ENCODE peak calls at places on chromosomes 5 and 9, in seven cellular contexts. One of them, this sample, is unnamed.

GRCh38 chr5:2921651-2922050 is 170.2 kb upstream of the IRX2 start:
- DNase-seq in HFFc6: no peak
- DNase-seq in AG04449: no peak
- DNase-seq in lung: peak; percentile 18
- DNase-seq in astrocyte of the cerebellum: no peak
- DNase-seq in endothelial cell: no peak
- DNase-seq in foreskin fibroblast: no peak
- DNase-seq in this sample: no peak

GRCh38 chr5:74325866-74326265 is 314.7 kb downstream of the ENC1 start:
- DNase-seq in foreskin fibroblast: peak; percentile 11
- DNase-seq in lung: no peak
- DNase-seq in endothelial cell: no peak
- DNase-seq in astrocyte of the cerebellum: no peak
- DNase-seq in HFFc6: peak; percentile 28
- DNase-seq in AG04449: no peak
- DNase-seq in this sample: no peak

GRCh38 chr9:37979844-37980243 is 75.9 kb upstream of the SLC25A51 start:
- DNase-seq in AG04449: no peak
- DNase-seq in lung: no peak
- DNase-seq in HFFc6: no peak
- DNase-seq in foreskin fibroblast: no peak
- DNase-seq in astrocyte of the cerebellum: no peak
- DNase-seq in endothelial cell: no peak
- DNase-seq in this sample: no peak

GRCh38 chr5:71013575-71013974 is 11.6 kb downstream of the NAIP start:
- DNase-seq in astrocyte of the cerebellum: no peak
- DNase-seq in endothelial cell: no peak
- DNase-seq in lung: no peak
- DNase-seq in foreskin fibroblast: no peak
- DNase-seq in HFFc6: no peak
- DNase-seq in AG04449: no peak
- DNase-seq in this sample: no peak

GRCh38 chr9:111959468-111959941 is 62.9 kb downstream of the UGCG start:
- DNase-seq in endothelial cell: no peak
- DNase-seq in AG04449: peak; percentile 89
- DNase-seq in HFFc6: peak; percentile 93
- DNase-seq in foreskin fibroblast: peak; percentile 92
- DNase-seq in astrocyte of the cerebellum: no peak
- DNase-seq in lung: no peak
- DNase-seq in this sample: peak; percentile 88

GRCh38 chr5:14560091-14560595 is 21.4 kb upstream of the OTULINL start:
- DNase-seq in AG04449: no peak
- DNase-seq in endothelial cell: no peak
- DNase-seq in lung: no peak
- DNase-seq in astrocyte of the cerebellum: no peak
- DNase-seq in HFFc6: no peak
- DNase-seq in foreskin fibroblast: no peak
- DNase-seq in this sample: no peak

GRCh38 chr5:98588225-98588624 is 185.2 kb upstream of the RGMB start:
- DNase-seq in lung: no peak
- DNase-seq in endothelial cell: no peak
- DNase-seq in foreskin fibroblast: peak; percentile 33
- DNase-seq in AG04449: no peak
- DNase-seq in HFFc6: no peak
- DNase-seq in astrocyte of the cerebellum: no peak
- DNase-seq in this sample: no peak

GRCh38 chr9:98558575-98558974 is 150.2 kb downstream of the GABBR2 start:
- DNase-seq in endothelial cell: no peak
- DNase-seq in HFFc6: no peak
- DNase-seq in AG04449: no peak
- DNase-seq in lung: no peak
- DNase-seq in foreskin fibroblast: no peak
- DNase-seq in astrocyte of the cerebellum: no peak
- DNase-seq in this sample: no peak

GRCh38 chr9:126304946-126305370 is 21.7 kb upstream of the MVB12B start:
- DNase-seq in AG04449: no peak
- DNase-seq in HFFc6: no peak
- DNase-seq in endothelial cell: no peak
- DNase-seq in astrocyte of the cerebellum: no peak
- DNase-seq in lung: no peak
- DNase-seq in foreskin fibroblast: no peak
- DNase-seq in this sample: no peak

GRCh38 chr9:120916573-120916972 is 10.0 kb downstream of the TRAF1 start:
- DNase-seq in lung: no peak
- DNase-seq in endothelial cell: no peak
- DNase-seq in astrocyte of the cerebellum: no peak
- DNase-seq in foreskin fibroblast: peak; percentile 94
- DNase-seq in HFFc6: peak; percentile 35
- DNase-seq in AG04449: no peak
- DNase-seq in this sample: no peak

GRCh38 chr5:146369691-146370090 is 31.1 kb downstream of the POU4F3 start:
- DNase-seq in foreskin fibroblast: peak; percentile 25
- DNase-seq in endothelial cell: no peak
- DNase-seq in AG04449: peak; percentile 33
- DNase-seq in astrocyte of the cerebellum: peak; percentile 78
- DNase-seq in lung: no peak
- DNase-seq in HFFc6: peak; percentile 28
- DNase-seq in this sample: peak; percentile 24

GRCh38 chr5:56440871-56441740 is 208.0 kb upstream of the ANKRD55 start:
- DNase-seq in endothelial cell: no peak
- DNase-seq in AG04449: no peak
- DNase-seq in lung: no peak
- DNase-seq in HFFc6: peak; percentile 15
- DNase-seq in astrocyte of the cerebellum: peak; percentile 33
- DNase-seq in foreskin fibroblast: peak; percentile 62
- DNase-seq in this sample: no peak

GRCh38 chr9:80650964-80651555 is 1038.3 kb downstream of the TLE1 start:
- DNase-seq in foreskin fibroblast: peak; percentile 61
- DNase-seq in lung: no peak
- DNase-seq in endothelial cell: no peak
- DNase-seq in HFFc6: no peak
- DNase-seq in astrocyte of the cerebellum: peak; percentile 67
- DNase-seq in AG04449: peak; percentile 7
- DNase-seq in this sample: peak; percentile 21

GRCh38 chr5:68554566-68555279 is 339.2 kb downstream of the PIK3R1 start:
- DNase-seq in foreskin fibroblast: peak; percentile 94
- DNase-seq in astrocyte of the cerebellum: no peak
- DNase-seq in lung: no peak
- DNase-seq in AG04449: peak; percentile 44
- DNase-seq in HFFc6: peak; percentile 86
- DNase-seq in endothelial cell: no peak
- DNase-seq in this sample: peak; percentile 93

GRCh38 chr5:168654225-168654624 is 75.1 kb upstream of the PANK3 start:
- DNase-seq in AG04449: peak; percentile 37
- DNase-seq in lung: no peak
- DNase-seq in astrocyte of the cerebellum: no peak
- DNase-seq in HFFc6: no peak
- DNase-seq in endothelial cell: no peak
- DNase-seq in foreskin fibroblast: peak; percentile 95
- DNase-seq in this sample: peak; percentile 79

GRCh38 chr5:139094154-139095131 is 103.7 kb downstream of the SIL1 start:
- DNase-seq in AG04449: no peak
- DNase-seq in lung: no peak
- DNase-seq in HFFc6: no peak
- DNase-seq in foreskin fibroblast: no peak
- DNase-seq in astrocyte of the cerebellum: no peak
- DNase-seq in endothelial cell: no peak
- DNase-seq in this sample: no peak

GRCh38 chr9:113154471-113154870 is 3.7 kb downstream of the SLC31A2 start:
- DNase-seq in foreskin fibroblast: peak; percentile 71
- DNase-seq in HFFc6: peak; percentile 56
- DNase-seq in endothelial cell: no peak
- DNase-seq in AG04449: no peak
- DNase-seq in astrocyte of the cerebellum: peak; percentile 36
- DNase-seq in lung: no peak
- DNase-seq in this sample: peak; percentile 35

GRCh38 chr9:113155911-113156559 is 5.2 kb downstream of the SLC31A2 start:
- DNase-seq in astrocyte of the cerebellum: no peak
- DNase-seq in lung: no peak
- DNase-seq in AG04449: no peak
- DNase-seq in foreskin fibroblast: no peak
- DNase-seq in HFFc6: no peak
- DNase-seq in endothelial cell: no peak
- DNase-seq in this sample: no peak

GRCh38 chr9:113154936-113155335 is 4.1 kb downstream of the SLC31A2 start:
- DNase-seq in astrocyte of the cerebellum: no peak
- DNase-seq in lung: no peak
- DNase-seq in HFFc6: no peak
- DNase-seq in AG04449: no peak
- DNase-seq in foreskin fibroblast: peak; percentile 61
- DNase-seq in endothelial cell: no peak
- DNase-seq in this sample: peak; percentile 10

GRCh38 chr9:113158446-113158845 is 7.6 kb downstream of the SLC31A2 start:
- DNase-seq in HFFc6: no peak
- DNase-seq in foreskin fibroblast: no peak
- DNase-seq in astrocyte of the cerebellum: no peak
- DNase-seq in lung: no peak
- DNase-seq in AG04449: no peak
- DNase-seq in endothelial cell: no peak
- DNase-seq in this sample: no peak

GRCh38 chr9:113156880-113157279 is 6.1 kb downstream of the SLC31A2 start:
- DNase-seq in foreskin fibroblast: no peak
- DNase-seq in endothelial cell: no peak
- DNase-seq in lung: no peak
- DNase-seq in AG04449: no peak
- DNase-seq in HFFc6: no peak
- DNase-seq in astrocyte of the cerebellum: no peak
- DNase-seq in this sample: no peak
- TF ChIP-seq CTCF in foreskin fibroblast: no peak
- TF ChIP-seq CTCF in endothelial cell: no peak
- TF ChIP-seq CTCF in lung: no peak
- TF ChIP-seq CTCF in AG04449: no peak
- TF ChIP-seq CTCF in HFFc6: no peak
- TF ChIP-seq CTCF in astrocyte of the cerebellum: no peak
- TF ChIP-seq CTCF in this sample: no peak

GRCh38 chr5:179550511-179551342 is at the start of gene RUFY1:
- DNase-seq in endothelial cell: peak; percentile 82
- DNase-seq in foreskin fibroblast: peak; percentile 91
- DNase-seq in HFFc6: peak; percentile 66
- DNase-seq in lung: peak; percentile 83
- DNase-seq in astrocyte of the cerebellum: peak; percentile 22
- DNase-seq in AG04449: no peak
- DNase-seq in this sample: no peak
- TF ChIP-seq CTCF in endothelial cell: peak; percentile 10
- TF ChIP-seq CTCF in foreskin fibroblast: no peak
- TF ChIP-seq CTCF in HFFc6: no peak
- TF ChIP-seq CTCF in lung: no peak
- TF ChIP-seq CTCF in astrocyte of the cerebellum: no peak
- TF ChIP-seq CTCF in AG04449: no peak
- TF ChIP-seq CTCF in this sample: no peak

DNA sequence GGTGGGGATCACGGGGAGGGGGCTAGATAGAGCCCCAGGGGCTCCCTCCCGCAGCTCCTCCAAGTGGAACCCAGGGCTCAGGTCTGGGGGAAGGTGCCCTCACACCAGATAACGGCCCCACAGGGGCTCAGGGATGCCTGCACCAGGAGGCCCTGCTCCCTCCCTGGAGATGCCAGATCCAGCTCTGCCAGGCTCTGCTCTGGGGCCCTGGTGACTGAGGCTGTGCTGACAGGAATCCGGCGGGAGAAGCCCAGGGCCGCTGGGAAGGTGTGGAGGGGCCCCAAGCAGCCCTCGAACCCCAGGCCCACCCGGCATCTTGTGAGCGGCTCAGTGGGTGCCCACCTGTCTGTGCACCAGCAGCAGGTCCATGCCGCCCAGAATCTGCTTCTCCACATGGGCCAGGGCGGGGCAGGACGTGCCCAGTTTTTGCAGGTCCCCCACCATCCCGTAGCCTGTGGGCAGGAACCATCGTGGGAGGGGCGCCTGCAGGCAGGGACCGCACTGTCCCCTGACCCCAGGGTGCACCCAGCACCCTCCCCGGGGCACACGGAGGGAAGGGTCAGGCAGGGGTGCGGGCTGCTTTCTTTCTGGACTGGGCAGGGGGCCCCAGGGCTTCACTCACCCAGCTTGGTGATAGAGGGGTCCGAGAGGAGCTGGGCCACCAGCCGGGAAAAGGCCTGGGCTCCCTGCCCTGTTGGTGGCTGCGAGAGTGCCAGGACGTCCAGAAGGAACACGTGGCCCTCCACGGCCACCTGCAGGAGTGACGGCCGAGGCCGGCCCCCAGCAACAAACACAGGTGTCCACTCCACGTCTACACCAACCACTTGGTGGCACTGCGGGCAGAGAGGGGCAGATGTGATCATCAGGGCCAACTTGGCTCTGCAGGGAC is 48.9 kb upstream of the NRARP start:
- DNase-seq in HFFc6: no peak
- DNase-seq in endothelial cell: no peak
- DNase-seq in lung: no peak
- DNase-seq in foreskin fibroblast: no peak
- DNase-seq in AG04449: no peak
- DNase-seq in astrocyte of the cerebellum: no peak
- DNase-seq in this sample: no peak
- TF ChIP-seq CTCF in HFFc6: no peak
- TF ChIP-seq CTCF in endothelial cell: no peak
- TF ChIP-seq CTCF in lung: no peak
- TF ChIP-seq CTCF in foreskin fibroblast: no peak
- TF ChIP-seq CTCF in AG04449: no peak
- TF ChIP-seq CTCF in astrocyte of the cerebellum: no peak
- TF ChIP-seq CTCF in this sample: no peak

DNA sequence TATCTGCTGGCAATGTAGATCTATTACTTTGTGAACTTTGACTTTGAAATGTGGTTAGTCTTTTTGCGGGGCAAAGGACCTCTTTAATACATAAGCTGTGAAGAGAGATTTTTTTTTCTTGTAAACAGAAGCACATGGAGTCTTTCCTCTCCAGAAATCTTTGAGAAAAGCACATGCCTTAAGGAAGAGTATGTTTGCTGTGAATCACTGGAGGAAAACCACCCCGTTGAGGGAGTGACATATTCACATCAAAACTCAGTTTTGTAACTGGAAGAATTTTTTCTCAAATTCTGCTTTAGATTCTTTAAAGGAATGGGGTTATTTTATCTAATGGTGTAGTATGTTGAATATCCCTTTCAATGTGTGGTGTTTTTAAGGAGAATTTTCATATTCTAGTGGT is 3.5 kb downstream of the DMRT3 start:
- DNase-seq in HFFc6: no peak
- DNase-seq in foreskin fibroblast: no peak
- DNase-seq in lung: no peak
- DNase-seq in astrocyte of the cerebellum: no peak
- DNase-seq in endothelial cell: no peak
- DNase-seq in AG04449: no peak
- DNase-seq in this sample: no peak
- TF ChIP-seq CTCF in HFFc6: no peak
- TF ChIP-seq CTCF in foreskin fibroblast: no peak
- TF ChIP-seq CTCF in lung: no peak
- TF ChIP-seq CTCF in astrocyte of the cerebellum: no peak
- TF ChIP-seq CTCF in endothelial cell: no peak
- TF ChIP-seq CTCF in AG04449: no peak
- TF ChIP-seq CTCF in this sample: no peak

GRCh38 chr5:142587354-142587965 is 98.4 kb downstream of the FGF1 start:
- DNase-seq in HFFc6: peak; percentile 36
- DNase-seq in AG04449: no peak
- DNase-seq in foreskin fibroblast: peak; percentile 64
- DNase-seq in endothelial cell: peak; percentile 63
- DNase-seq in astrocyte of the cerebellum: no peak
- DNase-seq in lung: no peak
- DNase-seq in this sample: no peak
- TF ChIP-seq CTCF in HFFc6: peak; percentile 79
- TF ChIP-seq CTCF in AG04449: peak; percentile 51
- TF ChIP-seq CTCF in foreskin fibroblast: peak; percentile 46
- TF ChIP-seq CTCF in endothelial cell: peak; percentile 38
- TF ChIP-seq CTCF in astrocyte of the cerebellum: peak; percentile 63
- TF ChIP-seq CTCF in lung: no peak
- TF ChIP-seq CTCF in this sample: peak; percentile 66

This sample was measured in AG09309.